ENCODE peak calls at places on chromosomes 5 and 9, in six cellular contexts. One of them, this sample, is unnamed.
A peak's percentile ranks its signal among the peaks of the same experiment; 100 is the strongest.

GRCh38 chr5:178431777-178432155 is 158.4 kb downstream of the COL23A1 start:
- DNase-seq in CD4-positive, alpha-beta memory T cell: no peak
- DNase-seq in GM23248: peak; percentile 3
- DNase-seq in uterus: no peak
- DNase-seq in right lobe of liver: no peak
- DNase-seq in HepG2: no peak
- DNase-seq in this sample: peak; percentile 32

GRCh38 chr5:171127314-171127713 is 181.7 kb upstream of the TLX3 start:
- DNase-seq in CD4-positive, alpha-beta memory T cell: no peak
- DNase-seq in uterus: no peak
- DNase-seq in HepG2: no peak
- DNase-seq in GM23248: peak; percentile 12
- DNase-seq in right lobe of liver: no peak
- DNase-seq in this sample: no peak

GRCh38 chr9:136543830-136544548 is 1.9 kb downstream of the NOTCH1 start:
- DNase-seq in CD4-positive, alpha-beta memory T cell: no peak
- DNase-seq in GM23248: no peak
- DNase-seq in HepG2: peak; percentile 78
- DNase-seq in right lobe of liver: no peak
- DNase-seq in uterus: no peak
- DNase-seq in this sample: no peak

GRCh38 chr9:69513291-69513690 is 158.9 kb downstream of the APBA1 start:
- DNase-seq in uterus: no peak
- DNase-seq in GM23248: no peak
- DNase-seq in right lobe of liver: no peak
- DNase-seq in HepG2: no peak
- DNase-seq in CD4-positive, alpha-beta memory T cell: no peak
- DNase-seq in this sample: no peak

GRCh38 chr9:23162789-23163188 is 663.3 kb downstream of the ELAVL2 start:
- DNase-seq in right lobe of liver: no peak
- DNase-seq in HepG2: no peak
- DNase-seq in CD4-positive, alpha-beta memory T cell: no peak
- DNase-seq in GM23248: no peak
- DNase-seq in uterus: no peak
- DNase-seq in this sample: no peak

GRCh38 chr5:133340822-133341221 is 271.5 kb downstream of the FSTL4 start:
- DNase-seq in CD4-positive, alpha-beta memory T cell: no peak
- DNase-seq in uterus: no peak
- DNase-seq in HepG2: no peak
- DNase-seq in right lobe of liver: no peak
- DNase-seq in GM23248: no peak
- DNase-seq in this sample: no peak

GRCh38 chr9:124480621-124480981 is 26.6 kb downstream of the NR5A1 start:
- DNase-seq in right lobe of liver: no peak
- DNase-seq in CD4-positive, alpha-beta memory T cell: no peak
- DNase-seq in GM23248: peak; percentile 48
- DNase-seq in uterus: no peak
- DNase-seq in HepG2: peak; percentile 34
- DNase-seq in this sample: peak; percentile 98

GRCh38 chr5:175698401-175699115 is 40.7 kb downstream of the HRH2 start:
- DNase-seq in HepG2: no peak
- DNase-seq in uterus: no peak
- DNase-seq in right lobe of liver: no peak
- DNase-seq in CD4-positive, alpha-beta memory T cell: no peak
- DNase-seq in GM23248: no peak
- DNase-seq in this sample: no peak

GRCh38 chr9:125246261-125246667 is 5.1 kb upstream of the HSPA5 start:
- DNase-seq in HepG2: no peak
- DNase-seq in right lobe of liver: no peak
- DNase-seq in uterus: no peak
- DNase-seq in GM23248: no peak
- DNase-seq in CD4-positive, alpha-beta memory T cell: no peak
- DNase-seq in this sample: no peak

GRCh38 chr9:135147473-135147805 is 60.0 kb downstream of the OLFM1 start:
- DNase-seq in uterus: no peak
- DNase-seq in HepG2: no peak
- DNase-seq in CD4-positive, alpha-beta memory T cell: no peak
- DNase-seq in right lobe of liver: no peak
- DNase-seq in GM23248: no peak
- DNase-seq in this sample: no peak

GRCh38 chr9:115943591-115944165 is 209.9 kb upstream of the PAPPA start:
- DNase-seq in uterus: no peak
- DNase-seq in right lobe of liver: no peak
- DNase-seq in GM23248: peak; percentile 19
- DNase-seq in HepG2: no peak
- DNase-seq in CD4-positive, alpha-beta memory T cell: no peak
- DNase-seq in this sample: no peak

GRCh38 chr5:138686668-138687067 is 66.6 kb upstream of the CTNNA1 start:
- DNase-seq in CD4-positive, alpha-beta memory T cell: no peak
- DNase-seq in uterus: no peak
- DNase-seq in GM23248: no peak
- DNase-seq in right lobe of liver: no peak
- DNase-seq in HepG2: no peak
- DNase-seq in this sample: no peak

GRCh38 chr5:174189638-174190037 is 144.1 kb downstream of the NSG2 start:
- DNase-seq in GM23248: no peak
- DNase-seq in right lobe of liver: no peak
- DNase-seq in CD4-positive, alpha-beta memory T cell: no peak
- DNase-seq in HepG2: no peak
- DNase-seq in uterus: no peak
- DNase-seq in this sample: no peak

GRCh38 chr5:68279960-68280359 is 64.4 kb downstream of the PIK3R1 start:
- DNase-seq in GM23248: no peak
- DNase-seq in CD4-positive, alpha-beta memory T cell: peak; percentile 81
- DNase-seq in right lobe of liver: no peak
- DNase-seq in uterus: no peak
- DNase-seq in HepG2: no peak
- DNase-seq in this sample: no peak

GRCh38 chr5:172899436-172899835 is 59.8 kb upstream of the RPL26L1 start:
- DNase-seq in CD4-positive, alpha-beta memory T cell: no peak
- DNase-seq in right lobe of liver: no peak
- DNase-seq in HepG2: no peak
- DNase-seq in GM23248: no peak
- DNase-seq in uterus: no peak
- DNase-seq in this sample: no peak

DNA sequence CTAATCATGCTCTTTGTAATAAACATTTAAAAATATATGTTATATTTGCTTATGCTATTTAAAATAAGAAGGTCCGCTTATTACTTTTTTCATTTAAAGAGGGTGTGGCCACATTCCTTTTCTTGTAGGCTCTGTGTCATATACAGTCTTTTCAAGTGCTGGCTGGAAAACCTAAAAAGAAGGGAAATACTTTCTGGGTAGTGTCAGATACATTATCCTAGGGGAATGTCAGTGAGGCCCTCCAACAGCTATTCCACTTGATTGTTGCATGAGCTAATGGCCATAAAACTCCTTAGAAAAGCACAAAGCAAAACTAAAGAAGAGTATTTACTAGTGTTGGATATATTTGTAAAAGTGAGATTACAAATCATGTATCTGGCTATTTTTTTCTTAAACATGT is 780 bp downstream of the ANXA1 start:
- DNase-seq in GM23248: peak; percentile 87
- DNase-seq in HepG2: no peak
- DNase-seq in right lobe of liver: no peak
- DNase-seq in uterus: no peak
- DNase-seq in CD4-positive, alpha-beta memory T cell: no peak
- DNase-seq in this sample: no peak
- H3K4me1 ChIP-seq in GM23248: peaks cover 66% of the 10 kb centered on the region
- H3K4me1 ChIP-seq in HepG2: no peaks in the 10 kb centered on the region
- H3K4me1 ChIP-seq in right lobe of liver: no peaks in the 10 kb centered on the region
- H3K4me1 ChIP-seq in uterus: peaks cover 25% of the 10 kb centered on the region
- H3K4me1 ChIP-seq in CD4-positive, alpha-beta memory T cell: peaks cover 62% of the 10 kb centered on the region
- H3K4me1 ChIP-seq in this sample: peaks cover 56% of the 10 kb centered on the region

GRCh38 chr5:124342586-124342985 is 403.9 kb downstream of the ZNF608 start:
- DNase-seq in HepG2: no peak
- DNase-seq in GM23248: no peak
- DNase-seq in uterus: no peak
- DNase-seq in right lobe of liver: no peak
- DNase-seq in CD4-positive, alpha-beta memory T cell: no peak
- DNase-seq in this sample: no peak

GRCh38 chr5:124342027-124342471 is 404.4 kb downstream of the ZNF608 start:
- DNase-seq in GM23248: peak; percentile 10
- DNase-seq in uterus: peak; percentile 36
- DNase-seq in HepG2: no peak
- DNase-seq in right lobe of liver: no peak
- DNase-seq in CD4-positive, alpha-beta memory T cell: no peak
- DNase-seq in this sample: peak; percentile 6

GRCh38 chr5:124343021-124343420 is 403.4 kb downstream of the ZNF608 start:
- DNase-seq in right lobe of liver: no peak
- DNase-seq in CD4-positive, alpha-beta memory T cell: no peak
- DNase-seq in HepG2: no peak
- DNase-seq in uterus: no peak
- DNase-seq in GM23248: peak; percentile 5
- DNase-seq in this sample: no peak

GRCh38 chr5:124343451-124343867 is 403.0 kb downstream of the ZNF608 start:
- DNase-seq in uterus: no peak
- DNase-seq in right lobe of liver: no peak
- DNase-seq in HepG2: no peak
- DNase-seq in CD4-positive, alpha-beta memory T cell: no peak
- DNase-seq in GM23248: peak; percentile 69
- DNase-seq in this sample: peak; percentile 83

GRCh38 chr5:124341066-124341943 is 405.1 kb downstream of the ZNF608 start:
- DNase-seq in right lobe of liver: no peak
- DNase-seq in HepG2: no peak
- DNase-seq in GM23248: no peak
- DNase-seq in uterus: no peak
- DNase-seq in CD4-positive, alpha-beta memory T cell: no peak
- DNase-seq in this sample: no peak
- H3K4me1 ChIP-seq in right lobe of liver: no peaks in the 10 kb centered on the region
- H3K4me1 ChIP-seq in HepG2: no peaks in the 10 kb centered on the region
- H3K4me1 ChIP-seq in GM23248: peaks cover 16% of the 10 kb centered on the region
- H3K4me1 ChIP-seq in uterus: no peaks in the 10 kb centered on the region
- H3K4me1 ChIP-seq in CD4-positive, alpha-beta memory T cell: no peaks in the 10 kb centered on the region
- H3K4me1 ChIP-seq in this sample: peaks cover 23% of the 10 kb centered on the region

GRCh38 chr9:127561491-127562270 is 50.4 kb upstream of the STXBP1 start:
- DNase-seq in CD4-positive, alpha-beta memory T cell: no peak
- DNase-seq in uterus: peak; percentile 86
- DNase-seq in right lobe of liver: no peak
- DNase-seq in GM23248: peak; percentile 99
- DNase-seq in HepG2: no peak
- DNase-seq in this sample: peak; percentile 99

GRCh38 chr9:127562841-127563523 is 49.1 kb upstream of the STXBP1 start:
- DNase-seq in HepG2: no peak
- DNase-seq in right lobe of liver: no peak
- DNase-seq in GM23248: no peak
- DNase-seq in CD4-positive, alpha-beta memory T cell: no peak
- DNase-seq in uterus: no peak
- DNase-seq in this sample: peak; percentile 96

GRCh38 chr9:127563579-127563978 is 48.5 kb upstream of the STXBP1 start:
- DNase-seq in CD4-positive, alpha-beta memory T cell: no peak
- DNase-seq in GM23248: no peak
- DNase-seq in right lobe of liver: no peak
- DNase-seq in HepG2: no peak
- DNase-seq in uterus: no peak
- DNase-seq in this sample: no peak

GRCh38 chr9:127565231-127565630 is 46.8 kb upstream of the STXBP1 start:
- DNase-seq in right lobe of liver: no peak
- DNase-seq in GM23248: no peak
- DNase-seq in uterus: no peak
- DNase-seq in HepG2: no peak
- DNase-seq in CD4-positive, alpha-beta memory T cell: no peak
- DNase-seq in this sample: no peak

GRCh38 chr9:127562271-127562780 is 49.8 kb upstream of the STXBP1 start:
- DNase-seq in right lobe of liver: no peak
- DNase-seq in uterus: no peak
- DNase-seq in GM23248: no peak
- DNase-seq in HepG2: no peak
- DNase-seq in CD4-positive, alpha-beta memory T cell: no peak
- DNase-seq in this sample: no peak
- H3K4me1 ChIP-seq in right lobe of liver: no peaks in the 10 kb centered on the region
- H3K4me1 ChIP-seq in uterus: peaks cover 8% of the 10 kb centered on the region
- H3K4me1 ChIP-seq in GM23248: peaks cover 85% of the 10 kb centered on the region
- H3K4me1 ChIP-seq in HepG2: peaks cover 62% of the 10 kb centered on the region
- H3K4me1 ChIP-seq in CD4-positive, alpha-beta memory T cell: peaks cover 54% of the 10 kb centered on the region
- H3K4me1 ChIP-seq in this sample: peaks cover 89% of the 10 kb centered on the region

GRCh38 chr5:61597684-61598083 is 265.6 kb downstream of the ZSWIM6 start:
- DNase-seq in uterus: no peak
- DNase-seq in HepG2: no peak
- DNase-seq in GM23248: no peak
- DNase-seq in CD4-positive, alpha-beta memory T cell: no peak
- DNase-seq in right lobe of liver: no peak
- DNase-seq in this sample: no peak
- H3K4me1 ChIP-seq in uterus: no peaks in the 10 kb centered on the region
- H3K4me1 ChIP-seq in HepG2: peaks cover 19% of the 10 kb centered on the region
- H3K4me1 ChIP-seq in GM23248: no peaks in the 10 kb centered on the region
- H3K4me1 ChIP-seq in CD4-positive, alpha-beta memory T cell: no peaks in the 10 kb centered on the region
- H3K4me1 ChIP-seq in right lobe of liver: no peaks in the 10 kb centered on the region
- H3K4me1 ChIP-seq in this sample: peaks cover 5% of the 10 kb centered on the region

GRCh38 chr9:130034570-130034969 is 8.4 kb downstream of the FNBP1 start:
- DNase-seq in right lobe of liver: no peak
- DNase-seq in HepG2: no peak
- DNase-seq in GM23248: peak; percentile 92
- DNase-seq in uterus: no peak
- DNase-seq in CD4-positive, alpha-beta memory T cell: peak; percentile 60
- DNase-seq in this sample: peak; percentile 92
- H3K4me1 ChIP-seq in right lobe of liver: no peaks in the 10 kb centered on the region
- H3K4me1 ChIP-seq in HepG2: peaks cover 39% of the 10 kb centered on the region
- H3K4me1 ChIP-seq in GM23248: peaks cover 20% of the 10 kb centered on the region
- H3K4me1 ChIP-seq in uterus: peaks cover 4% of the 10 kb centered on the region
- H3K4me1 ChIP-seq in CD4-positive, alpha-beta memory T cell: peaks cover 89% of the 10 kb centered on the region
- H3K4me1 ChIP-seq in this sample: peaks cover 28% of the 10 kb centered on the region

GRCh38 chr9:131418143-131419028 is 24.5 kb downstream of the PRRC2B start:
- DNase-seq in GM23248: peak; percentile 51
- DNase-seq in CD4-positive, alpha-beta memory T cell: no peak
- DNase-seq in uterus: no peak
- DNase-seq in HepG2: no peak
- DNase-seq in right lobe of liver: peak; percentile 69
- DNase-seq in this sample: peak; percentile 64

GRCh38 chr9:131420913-131421312 is 27.0 kb downstream of the PRRC2B start:
- DNase-seq in uterus: no peak
- DNase-seq in right lobe of liver: peak; percentile 65
- DNase-seq in GM23248: peak; percentile 76
- DNase-seq in CD4-positive, alpha-beta memory T cell: no peak
- DNase-seq in HepG2: peak; percentile 58
- DNase-seq in this sample: peak; percentile 60

GRCh38 chr9:131417264-131418142 is 23.6 kb downstream of the PRRC2B start:
- DNase-seq in CD4-positive, alpha-beta memory T cell: no peak
- DNase-seq in right lobe of liver: no peak
- DNase-seq in uterus: no peak
- DNase-seq in HepG2: no peak
- DNase-seq in GM23248: no peak
- DNase-seq in this sample: peak; percentile 36

GRCh38 chr9:131419716-131420115 is 25.8 kb downstream of the PRRC2B start:
- DNase-seq in CD4-positive, alpha-beta memory T cell: no peak
- DNase-seq in HepG2: no peak
- DNase-seq in right lobe of liver: no peak
- DNase-seq in uterus: no peak
- DNase-seq in GM23248: no peak
- DNase-seq in this sample: no peak

DNA sequence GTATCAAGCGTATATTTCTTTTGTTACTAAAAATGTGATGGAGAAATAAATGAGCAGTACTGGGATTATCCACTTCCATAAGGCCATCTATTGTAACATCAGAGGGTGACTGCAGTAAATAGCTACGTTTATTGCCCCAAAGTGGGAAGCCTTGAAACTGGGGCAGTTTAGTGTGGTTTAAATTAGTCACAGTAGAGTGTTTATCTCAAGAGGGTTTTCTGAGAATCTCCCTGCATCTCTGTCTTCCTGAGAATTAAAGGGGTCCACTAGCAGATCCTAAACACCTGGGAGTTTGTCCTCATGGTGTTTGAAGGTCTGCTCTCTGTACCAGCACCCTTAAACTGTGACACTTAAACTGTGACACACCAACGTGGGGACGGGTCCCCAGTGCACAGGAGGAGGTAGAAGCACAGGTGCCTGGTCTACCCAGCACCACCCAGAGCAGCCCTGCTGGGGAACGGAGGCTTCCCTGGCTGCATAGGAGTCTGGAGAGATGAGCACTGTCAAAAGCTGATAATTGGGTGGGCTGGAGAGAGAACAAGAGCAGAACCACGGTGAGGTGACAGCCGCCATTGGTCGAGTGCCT is 25.2 kb downstream of the PRRC2B start:
- DNase-seq in right lobe of liver: no peak
- DNase-seq in CD4-positive, alpha-beta memory T cell: no peak
- DNase-seq in uterus: no peak
- DNase-seq in GM23248: peak; percentile 75
- DNase-seq in HepG2: no peak
- DNase-seq in this sample: peak; percentile 35
- H3K4me1 ChIP-seq in right lobe of liver: peaks cover 14% of the 10 kb centered on the region
- H3K4me1 ChIP-seq in CD4-positive, alpha-beta memory T cell: peaks cover 94% of the 10 kb centered on the region
- H3K4me1 ChIP-seq in uterus: peaks cover 21% of the 10 kb centered on the region
- H3K4me1 ChIP-seq in GM23248: peaks cover 56% of the 10 kb centered on the region
- H3K4me1 ChIP-seq in HepG2: peaks cover 93% of the 10 kb centered on the region
- H3K4me1 ChIP-seq in this sample: peaks cover 49% of the 10 kb centered on the region